ENCODE peak calls at places on chromosomes 5 and 9, in four cellular contexts. E is left ventricle myocardium superior; W is stimulated activated CD8-positive, alpha-beta memory T cell treated with anti-CD3 and anti-CD28 coated beads, Interleukin-15, amount 100 ng/mL, for 1 hour; J is foreskin fibroblast. I is an unnamed sample.

GRCh38 chr5:174533771-174534221 is 190.6 kb upstream of the MSX2 start:
- DNase-seq in E (no peak), W (no peak), J (peak; percentile 70), I (no peak)

GRCh38 chr5:116484645-116485044 is 90.0 kb downstream of the SEMA6A start:
- DNase-seq in E (no peak), W (no peak), J (no peak), I (no peak)

GRCh38 chr9:136760424-136760823 is 2.4 kb upstream of the LCN8 start:
- DNase-seq in E (no peak), W (no peak), J (no peak), I (peak; percentile 68)

GRCh38 chr9:7910426-7911015 is 110.9 kb upstream of the DMAC1 start:
- DNase-seq in E (peak; percentile 32), W (no peak), J (no peak), I (no peak)

GRCh38 chr5:96978812-96979449 is 43.1 kb downstream of the LNPEP start:
- DNase-seq in E (no peak), W (no peak), J (peak; percentile 23), I (no peak)

GRCh38 chr5:152437861-152438260 is 32.8 kb upstream of the NMUR2 start:
- DNase-seq in E (no peak), W (no peak), J (no peak), I (no peak)

GRCh38 chr9:89360465-89360864 is 42.2 kb downstream of the SECISBP2 start:
- DNase-seq in E (no peak), W (no peak), J (no peak), I (no peak)

GRCh38 chr5:122187426-122187825 is 58.1 kb downstream of the ZNF474 start:
- DNase-seq in E (no peak), W (no peak), J (no peak), I (no peak)

GRCh38 chr5:53425598-53426516 is 54.6 kb upstream of the FST start:
- DNase-seq in E (no peak), W (no peak), J (no peak), I (no peak)

GRCh38 chr9:129916707-129917106 is 81.4 kb downstream of the USP20 start:
- DNase-seq in E (no peak), W (no peak), J (no peak), I (no peak)

GRCh38 chr9:26310294-26310693 is 582.3 kb downstream of the CAAP1 start:
- DNase-seq in E (no peak), W (no peak), J (no peak), I (no peak)

GRCh38 chr9:101449071-101449721 is 13.6 kb upstream of the ALDOB start:
- DNase-seq in E (peak; percentile 85), W (peak; percentile 19), J (peak; percentile 53), I (peak; percentile 89)

GRCh38 chr9:32590898-32591297 is 17.9 kb upstream of the NDUFB6 start:
- DNase-seq in E (no peak), W (no peak), J (no peak), I (no peak)

GRCh38 chr5:140157032-140157781 is 17.8 kb upstream of the CYSTM1 start:
- DNase-seq in E (peak; percentile 93), W (peak; percentile 80), J (peak; percentile 64), I (peak; percentile 96)

GRCh38 chr9:89749500-89750116 is 144.8 kb downstream of the GADD45G start:
- DNase-seq in E (no peak), W (no peak), J (no peak), I (no peak)

GRCh38 chr5:88118179-88118578 is 150.5 kb downstream of the TMEM161B start:
- DNase-seq in E (no peak), W (no peak), J (no peak), I (no peak)

GRCh38 chr9:35716236-35716635 is 15.8 kb downstream of the TLN1 start:
- DNase-seq in E (no peak), W (no peak), J (no peak), I (peak; percentile 59)

GRCh38 chr5:9453480-9454011 is 92.3 kb downstream of the SEMA5A start:
- DNase-seq in E (no peak), W (no peak), J (no peak), I (no peak)

GRCh38 chr9:131968632-131969031 is 111.0 kb downstream of the MED27 start:
- DNase-seq in E (no peak), W (no peak), J (no peak), I (no peak)

GRCh38 chr5:81852277-81853004 is 101.5 kb upstream of the SSBP2 start:
- DNase-seq in E (peak; percentile 37), W (no peak), J (peak; percentile 10), I (peak; percentile 80)

GRCh38 chr9:93531374-93531773 is 45.0 kb upstream of the PHF2 start:
- DNase-seq in E (no peak), W (no peak), J (no peak), I (no peak)

GRCh38 chr9:95073042-95073607 is 244.4 kb downstream of the FANCC start:
- DNase-seq in E (peak; percentile 34), W (no peak), J (peak; percentile 24), I (no peak)

GRCh38 chr9:133715866-133716563 is 22.1 kb downstream of the SARDH start:
- DNase-seq in E (peak; percentile 58), W (no peak), J (no peak), I (peak; percentile 79)

GRCh38 chr5:149415245-149415967 is 36.3 kb upstream of the IL17B start:
- DNase-seq in E (no peak), W (no peak), J (no peak), I (no peak)

GRCh38 chr5:33649801-33650482 is 209.2 kb downstream of the TARS1 start:
- DNase-seq in E (no peak), W (no peak), J (peak; percentile 74), I (no peak)

GRCh38 chr5:1008451-1009358 is at the start of gene NKD2:
- DNase-seq in E (peak; percentile 75), W (no peak), J (no peak), I (peak; percentile 76)

GRCh38 chr9:91131433-91131839 is 230.3 kb downstream of the AUH start:
- DNase-seq in E (no peak), W (no peak), J (peak; percentile 98), I (no peak)

GRCh38 chr5:93967923-93968322 is 226.5 kb upstream of the POU5F2 start:
- DNase-seq in E (no peak), W (no peak), J (no peak), I (no peak)

GRCh38 chr5:758698-759053 is 25.9 kb downstream of the ZDHHC11B start:
- DNase-seq in E (peak; percentile 57), W (no peak), J (no peak), I (peak; percentile 84)

GRCh38 chr5:6820851-6821479 is 107.7 kb downstream of the TENT4A start:
- DNase-seq in E (no peak), W (no peak), J (no peak), I (no peak)

GRCh38 chr5:139847091-139847490 is 51.5 kb downstream of the PSD2 start:
- DNase-seq in E (peak; percentile 16), W (no peak), J (no peak), I (peak; percentile 48)

GRCh38 chr9:6788175-6789016 is 30.6 kb downstream of the KDM4C start:
- DNase-seq in E (no peak), W (no peak), J (peak; percentile 48), I (no peak)

GRCh38 chr9:89478821-89479668 is 18.9 kb downstream of the SEMA4D start:
- DNase-seq in E (no peak), W (no peak), J (no peak), I (no peak)

GRCh38 chr5:66209350-66209749 is 65.2 kb downstream of the SREK1 start:
- DNase-seq in E (no peak), W (no peak), J (no peak), I (no peak)

GRCh38 chr5:79081779-79082178 is 12.2 kb downstream of the BHMT2 start:
- DNase-seq in E (no peak), W (no peak), J (no peak), I (no peak)

I was measured in kidney.